ENCODE peak calls at places on chromosomes 13 and 19, in seven cellular contexts. N is CD8-positive, alpha-beta T cell; W is HepG2; R is natural killer cell; U is RWPE2; T is naive thymus-derived CD8-positive, alpha-beta T cell; I is SK-N-SH treated with all-trans-retinoic acid at 6 μM for 48 hours. Q is an unnamed sample.

GRCh38 chr13:20161275-20161950 is 561 bp upstream of the GJA3 start:
- ATAC-seq in R (peak), W (no peak), I (no peak), T (peak), N (peak), U (no peak), Q (peak)

GRCh38 chr19:5575553-5575952 is 7.8 kb upstream of the TINCR start:
- ATAC-seq in U (no peak), N (no peak), R (no peak), I (no peak), T (no peak), W (no peak), Q (no peak)

GRCh38 chr19:39130337-39131254 is 5.0 kb downstream of the PAK4 start:
- ATAC-seq in U (no peak), R (no peak), T (no peak), I (no peak), N (no peak), W (no peak), Q (no peak)

GRCh38 chr19:1445932-1446712 is 3.8 kb upstream of the APC2 start:
- ATAC-seq in W (peak), N (no peak), I (peak), R (no peak), T (no peak), U (no peak), Q (no peak)

GRCh38 chr19:39319892-39320168 is 833 bp downstream of the LRFN1 start:
- ATAC-seq in W (no peak), N (no peak), R (no peak), U (no peak), T (no peak), I (no peak), Q (no peak)

GRCh38 chr19:56372281-56372680 is 21.1 kb downstream of the ZNF582 start:
- ATAC-seq in I (no peak), T (no peak), R (no peak), U (no peak), N (no peak), W (no peak), Q (no peak)

GRCh38 chr19:56765107-56765506 is 75.4 kb downstream of the PEG3 start:
- ATAC-seq in R (no peak), I (no peak), T (no peak), N (no peak), U (no peak), W (no peak), Q (no peak)

GRCh38 chr13:27261376-27261775 is 9.3 kb upstream of the RASL11A start:
- ATAC-seq in R (no peak), T (peak), W (no peak), I (no peak), U (peak), N (no peak), Q (no peak)

GRCh38 chr19:14197882-14198281 is 8.1 kb downstream of the ADGRL1 start:
- ATAC-seq in R (no peak), T (no peak), W (no peak), I (no peak), N (no peak), U (no peak), Q (no peak)

GRCh38 chr13:106599875-106600797 is 32.2 kb upstream of the ARGLU1 start:
- ATAC-seq in N (no peak), R (no peak), W (no peak), I (no peak), T (peak), U (no peak), Q (peak)

GRCh38 chr13:28349901-28350654 is 144.8 kb downstream of the FLT1 start:
- ATAC-seq in N (no peak), R (no peak), I (peak), U (no peak), W (no peak), T (no peak), Q (no peak)

GRCh38 chr13:53136554-53136953 is 107.9 kb downstream of the OLFM4 start:
- ATAC-seq in U (no peak), N (no peak), W (no peak), I (no peak), T (no peak), R (no peak), Q (no peak)

GRCh38 chr13:98542568-98543379 is 34.1 kb downstream of the STK24 start:
- ATAC-seq in T (peak), I (no peak), N (peak), W (no peak), U (no peak), R (peak), Q (peak)

GRCh38 chr19:31810536-31811109 is 461.4 kb upstream of the TSHZ3 start:
- ATAC-seq in N (no peak), I (no peak), R (no peak), T (no peak), W (no peak), U (no peak), Q (no peak)

GRCh38 chr19:51837145-51837544 is 42.2 kb downstream of the FPR3 start:
- ATAC-seq in R (no peak), W (no peak), T (no peak), I (no peak), U (no peak), N (no peak), Q (no peak)

GRCh38 chr19:12967907-12968306 is 1.5 kb upstream of the DAND5 start:
- ATAC-seq in I (no peak), N (no peak), W (no peak), R (no peak), U (no peak), T (no peak), Q (no peak)